ENCODE peak calls at places on chromosomes 12 and 14, in nine cellular contexts. Y is foreskin keratinocyte; T is activated CD4-positive, alpha-beta T cell treated with anti-CD3 and anti-CD28 coated beads for 4 hours; L is testis; F is non-pigmented ciliary epithelial cell; S is psoas muscle; D is stimulated activated CD4-positive, alpha-beta T cell treated with anti-CD3 and anti-CD28 coated beads, Interleukin-1b, Interleukin-23, amount 100 ng/mL, for 1 hour; N is fibroblast of lung; U is heart left ventricle. E is an unnamed sample.

GRCh38 chr12:89040146-89040964 is 311.9 kb downstream of the DUSP6 start:
- DNase-seq in Y (peak), T (peak), L (no peak), F (peak), S (no peak), D (no peak), N (no peak), U (peak), E (no peak)

GRCh38 chr14:68749487-68750475 is 43.1 kb downstream of the ZFP36L1 start:
- DNase-seq in Y (no peak), T (no peak), L (no peak), F (no peak), S (no peak), D (no peak), N (peak), U (no peak), E (no peak)

GRCh38 chr12:60168441-60168840 is 572.6 kb downstream of the SLC16A7 start:
- DNase-seq in Y (no peak), T (no peak), L (no peak), F (no peak), S (no peak), D (no peak), N (no peak), U (no peak), E (no peak)

GRCh38 chr14:24976599-24976998 is 73.3 kb downstream of the STXBP6 start:
- DNase-seq in Y (no peak), T (no peak), L (no peak), F (no peak), S (no peak), D (no peak), N (no peak), U (no peak), E (no peak)

GRCh38 chr12:111841236-111841749 is 735 bp upstream of the MAPKAPK5 start:
- DNase-seq in Y (no peak), T (no peak), L (no peak), F (no peak), S (no peak), D (no peak), N (peak), U (no peak), E (no peak)

GRCh38 chr12:62604856-62605255 is 138.2 kb downstream of the MON2 start:
- DNase-seq in Y (no peak), T (no peak), L (no peak), F (no peak), S (no peak), D (no peak), N (peak), U (no peak), E (no peak)

GRCh38 chr12:91222746-91223145 is 40.1 kb upstream of the DCN start:
- DNase-seq in Y (no peak), T (no peak), L (no peak), F (peak), S (no peak), D (no peak), N (peak), U (no peak), E (no peak)

GRCh38 chr12:674272-674781 is 11.1 kb upstream of the NINJ2 start:
- DNase-seq in Y (no peak), T (peak), L (no peak), F (no peak), S (no peak), D (peak), N (no peak), U (no peak), E (no peak)

GRCh38 chr12:66345212-66345611 is 42.9 kb downstream of the HELB start:
- DNase-seq in Y (no peak), T (no peak), L (no peak), F (no peak), S (no peak), D (no peak), N (no peak), U (no peak), E (no peak)

GRCh38 chr14:72847721-72848120 is 46.2 kb downstream of the DPF3 start:
- DNase-seq in Y (no peak), T (no peak), L (no peak), F (no peak), S (no peak), D (no peak), N (no peak), U (no peak), E (no peak)

GRCh38 chr12:106978035-106978800 is 8.7 kb downstream of the MTERF2 start:
- DNase-seq in Y (no peak), T (no peak), L (peak), F (no peak), S (peak), D (no peak), N (peak), U (peak), E (no peak)

GRCh38 chr12:78181544-78182162 is 351.0 kb downstream of the NAV3 start:
- DNase-seq in Y (no peak), T (no peak), L (no peak), F (no peak), S (no peak), D (no peak), N (peak), U (no peak), E (no peak)

GRCh38 chr14:94550041-94550440 is 11.2 kb upstream of the SERPINA4 start:
- DNase-seq in Y (no peak), T (no peak), L (no peak), F (no peak), S (no peak), D (no peak), N (no peak), U (no peak), E (no peak)

GRCh38 chr14:49820176-49820575 is 32.4 kb downstream of the NEMF start:
- DNase-seq in Y (no peak), T (no peak), L (no peak), F (no peak), S (no peak), D (no peak), N (no peak), U (no peak), E (no peak)

GRCh38 chr14:23353433-23353780 is 720 bp upstream of the SLC22A17 start:
- DNase-seq in Y (no peak), T (no peak), L (no peak), F (no peak), S (no peak), D (no peak), N (no peak), U (no peak), E (no peak)

GRCh38 chr12:5902736-5903135 is 42.3 kb downstream of the ANO2 start:
- DNase-seq in Y (no peak), T (no peak), L (no peak), F (no peak), S (no peak), D (no peak), N (no peak), U (no peak), E (no peak)

GRCh38 chr12:28955491-28955890 is 193.6 kb upstream of the FAR2 start:
- DNase-seq in Y (no peak), T (no peak), L (no peak), F (no peak), S (no peak), D (no peak), N (peak), U (no peak), E (peak)

GRCh38 chr12:64671682-64672081 is 61.4 kb downstream of the RASSF3 start:
- DNase-seq in Y (no peak), T (no peak), L (no peak), F (no peak), S (no peak), D (no peak), N (no peak), U (no peak), E (no peak)

GRCh38 chr12:76519538-76519937 is 40.0 kb downstream of the OSBPL8 start:
- DNase-seq in Y (no peak), T (no peak), L (no peak), F (peak), S (no peak), D (no peak), N (no peak), U (no peak), E (no peak)

GRCh38 chr14:104973215-104974145 is 4.7 kb downstream of the AHNAK2 start:
- DNase-seq in Y (peak), T (no peak), L (peak), F (peak), S (peak), D (no peak), N (peak), U (peak), E (peak)

GRCh38 chr12:94590428-94590827 is 59.9 kb downstream of the TMCC3 start:
- DNase-seq in Y (no peak), T (no peak), L (no peak), F (no peak), S (no peak), D (no peak), N (no peak), U (no peak), E (no peak)

GRCh38 chr14:57818511-57818910 is 47.4 kb downstream of the SLC35F4 start:
- DNase-seq in Y (no peak), T (no peak), L (no peak), F (no peak), S (no peak), D (no peak), N (no peak), U (no peak), E (no peak)

GRCh38 chr12:33724867-33725266 is 285.2 kb upstream of the SYT10 start:
- DNase-seq in Y (no peak), T (no peak), L (no peak), F (no peak), S (no peak), D (no peak), N (no peak), U (no peak), E (no peak)

GRCh38 chr14:38197001-38197760 is 10.5 kb upstream of the SSTR1 start:
- DNase-seq in Y (no peak), T (no peak), L (no peak), F (no peak), S (no peak), D (no peak), N (peak), U (no peak), E (no peak)